ENCODE peak calls at places on chromosome 2, in five cellular contexts. L is aorta, X is SJSA1, F is heart right ventricle, H is adipocyte. V is an unnamed sample.

GRCh38 chr2:101356486-101356885 is 30.8 kb downstream of the CREG2 start:
- DNase-seq in L (no peak), X (no peak), F (no peak), H (no peak), V (peak; percentile 28)

GRCh38 chr2:24206714-24207113 is 31.9 kb downstream of the FAM228A start:
- DNase-seq in L (no peak), X (no peak), F (no peak), H (no peak), V (no peak)

GRCh38 chr2:11270891-11271290 is 73.5 kb downstream of the ROCK2 start:
- DNase-seq in L (no peak), X (no peak), F (no peak), H (peak; percentile 70), V (no peak)

GRCh38 chr2:20422679-20423271 is 24.1 kb upstream of the RHOB start:
- DNase-seq in L (no peak), X (no peak), F (no peak), H (peak; percentile 41), V (peak; percentile 36)

GRCh38 chr2:239209806-239210205 is 191.0 kb downstream of the HDAC4 start:
- DNase-seq in L (no peak), X (no peak), F (no peak), H (no peak), V (no peak)

GRCh38 chr2:175955168-175955567 is 46.9 kb downstream of the LNPK start:
- DNase-seq in L (no peak), X (no peak), F (no peak), H (no peak), V (no peak)

GRCh38 chr2:118634876-118635275 is 212.6 kb downstream of the EN1 start:
- DNase-seq in L (no peak), X (no peak), F (no peak), H (no peak), V (no peak)

GRCh38 chr2:153487482-153487881 is 8.9 kb upstream of the RPRM start:
- DNase-seq in L (no peak), X (no peak), F (no peak), H (no peak), V (no peak)

GRCh38 chr2:138956116-138956515 is 175.9 kb upstream of the NXPH2 start:
- DNase-seq in L (no peak), X (no peak), F (no peak), H (no peak), V (no peak)

GRCh38 chr2:113064281-113064680 is 3.5 kb upstream of the IL1F10 start:
- DNase-seq in L (no peak), X (peak; percentile 8), F (no peak), H (no peak), V (no peak)

GRCh38 chr2:72236445-72237067 is 88.9 kb upstream of the CYP26B1 start:
- DNase-seq in L (no peak), X (no peak), F (no peak), H (peak; percentile 84), V (peak; percentile 42)

GRCh38 chr2:207766697-207767460 is 2.8 kb downstream of the FZD5 start:
- DNase-seq in L (no peak), X (no peak), F (no peak), H (no peak), V (no peak)

GRCh38 chr2:99821572-99822369 is 320.6 kb downstream of the AFF3 start:
- DNase-seq in L (no peak), X (no peak), F (no peak), H (peak; percentile 57), V (peak; percentile 20)

GRCh38 chr2:128782411-128783192 is 463.9 kb upstream of the HS6ST1 start:
- DNase-seq in L (no peak), X (peak; percentile 30), F (no peak), H (no peak), V (no peak)

GRCh38 chr2:128779301-128780095 is 460.8 kb upstream of the HS6ST1 start:
- DNase-seq in L (no peak), X (peak; percentile 17), F (no peak), H (no peak), V (no peak)

GRCh38 chr2:128781888-128782385 is 463.3 kb upstream of the HS6ST1 start:
- DNase-seq in L (no peak), X (peak; percentile 25), F (no peak), H (no peak), V (no peak)

GRCh38 chr2:128780434-128781080 is 461.9 kb upstream of the HS6ST1 start:
- DNase-seq in L (no peak), X (peak; percentile 26), F (no peak), H (no peak), V (no peak)

GRCh38 chr2:128781166-128781887 is 462.7 kb upstream of the HS6ST1 start:
- DNase-seq in L (no peak), X (peak; percentile 20), F (no peak), H (no peak), V (no peak)
- H3K27me3 ChIP-seq in L (no peaks in the 10 kb centered on the region), X (peaks cover 8% of the 10 kb centered on the region), F (no peaks in the 10 kb centered on the region), H (peaks cover 36% of the 10 kb centered on the region), V (no peaks in the 10 kb centered on the region)

GRCh38 chr2:120933693-120934092 is 198.0 kb downstream of the GLI2 start:
- DNase-seq in L (no peak), X (no peak), F (no peak), H (no peak), V (peak; percentile 24)
- H3K9me3 ChIP-seq in L (no peaks in the 10 kb centered on the region), X (peaks cover 3% of the 10 kb centered on the region), F (peaks cover 4% of the 10 kb centered on the region), H (no peaks in the 10 kb centered on the region), V (no peaks in the 10 kb centered on the region)

DNA sequence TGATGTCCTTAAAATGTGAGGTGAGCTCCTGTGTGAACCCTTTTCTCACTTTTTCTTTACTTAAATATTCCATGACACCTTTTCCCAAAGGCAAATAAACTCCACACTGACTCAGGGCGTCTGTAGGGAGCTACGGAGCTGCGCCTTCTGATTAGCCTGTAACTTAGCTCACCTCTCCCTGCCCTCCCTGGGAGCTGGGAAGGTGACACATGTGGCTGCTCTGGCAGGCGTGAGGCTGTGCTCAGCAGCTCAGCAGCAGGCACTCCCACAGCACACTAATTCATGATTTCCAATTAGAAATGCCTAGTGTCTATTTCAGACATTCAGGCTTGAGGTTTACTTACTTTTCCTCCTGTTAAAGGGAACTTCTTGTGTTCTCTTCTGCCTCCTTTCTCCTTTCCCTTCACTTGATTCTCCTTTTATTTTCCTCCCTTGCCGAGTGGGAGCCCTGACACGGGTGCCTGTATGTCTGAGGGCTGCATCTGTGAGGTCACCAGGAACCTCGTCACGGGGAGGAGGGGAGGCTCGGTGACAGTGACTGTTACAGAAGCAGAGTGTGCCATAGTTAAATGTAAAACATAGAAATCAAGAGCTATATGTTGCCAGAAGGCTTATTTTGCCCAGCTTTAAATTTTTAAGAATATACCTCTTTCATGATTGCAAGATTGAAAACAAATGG is 437.0 kb downstream of the DCDC2C start:
- DNase-seq in L (no peak), X (no peak), F (no peak), H (no peak), V (no peak)
- H3K27me3 ChIP-seq in L (no peaks in the 10 kb centered on the region), X (no peaks in the 10 kb centered on the region), F (no peaks in the 10 kb centered on the region), H (no peaks in the 10 kb centered on the region), V (no peaks in the 10 kb centered on the region)

GRCh38 chr2:95058989-95059601 is 33.6 kb downstream of the MAL start:
- DNase-seq in L (peak; percentile 69), X (peak; percentile 34), F (no peak), H (no peak), V (no peak)
- H3K9me3 ChIP-seq in L (no peaks in the 10 kb centered on the region), X (no peaks in the 10 kb centered on the region), F (no peaks in the 10 kb centered on the region), H (no peaks in the 10 kb centered on the region), V (no peaks in the 10 kb centered on the region)

GRCh38 chr2:95301186-95301585 is 4.0 kb downstream of the KCNIP3 start:
- DNase-seq in L (no peak), X (no peak), F (no peak), H (no peak), V (no peak)
- H3K27me3 ChIP-seq in L (no peaks in the 10 kb centered on the region), X (peaks cover 7% of the 10 kb centered on the region), F (peaks cover 26% of the 10 kb centered on the region), H (peaks cover 73% of the 10 kb centered on the region), V (no peaks in the 10 kb centered on the region)

GRCh38 chr2:116804901-116805300 is 1009.6 kb upstream of the DDX18 start:
- DNase-seq in L (no peak), X (no peak), F (no peak), H (no peak), V (no peak)

DNA sequence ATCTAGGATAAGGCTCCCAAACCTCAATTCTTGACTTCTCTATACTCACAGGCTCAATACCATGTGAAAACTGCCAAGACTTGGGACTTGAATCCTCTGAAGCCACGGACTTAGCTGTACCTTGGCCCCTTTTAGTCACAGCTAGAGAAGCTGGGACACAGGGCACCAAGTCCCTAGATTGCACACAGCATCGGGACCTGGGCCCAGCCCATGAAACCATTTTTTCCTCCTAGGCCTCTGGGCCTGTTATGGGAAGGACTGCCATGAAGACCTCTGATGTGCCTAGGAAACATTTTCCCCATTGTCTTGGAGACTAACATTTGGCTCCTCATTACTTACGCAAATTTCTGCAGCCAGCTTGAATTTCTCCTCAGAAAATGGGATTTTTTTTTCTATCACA is 1011.8 kb upstream of the DDX18 start:
- DNase-seq in L (no peak), X (no peak), F (no peak), H (no peak), V (no peak)
- H3K9me3 ChIP-seq in L (peaks cover 3% of the 10 kb centered on the region), X (peaks cover 3% of the 10 kb centered on the region), F (peaks cover 8% of the 10 kb centered on the region), H (peaks cover 15% of the 10 kb centered on the region), V (peaks cover 17% of the 10 kb centered on the region)

DNA sequence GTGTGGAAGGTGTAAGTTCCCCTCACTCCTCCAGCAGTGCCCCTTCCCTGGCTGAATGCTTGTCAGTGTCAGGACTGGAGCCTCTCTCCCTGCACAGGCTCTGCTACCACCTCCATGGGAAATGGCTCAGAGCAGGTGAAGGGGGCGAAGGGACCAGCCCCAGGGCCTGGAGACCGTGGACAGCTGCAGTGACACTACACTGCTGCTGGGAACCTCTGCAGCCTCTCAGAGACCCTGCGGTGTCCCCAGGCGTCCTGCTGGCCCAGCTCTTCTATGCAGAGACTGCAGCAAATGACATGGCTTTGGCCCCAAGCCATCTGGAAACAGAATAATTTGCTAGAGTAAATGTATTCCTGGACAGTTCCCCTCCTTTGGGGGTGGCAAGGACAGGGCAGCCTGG is 53.2 kb downstream of the CIB4 start:
- DNase-seq in L (peak; percentile 59), X (peak; percentile 33), F (no peak), H (no peak), V (no peak)
- H3K27me3 ChIP-seq in L (no peaks in the 10 kb centered on the region), X (peaks cover 66% of the 10 kb centered on the region), F (peaks cover 63% of the 10 kb centered on the region), H (peaks cover 81% of the 10 kb centered on the region), V (peaks cover 24% of the 10 kb centered on the region)